ENCODE peak calls at places on chromosomes 11 and 22, in eight cellular contexts. One of them, this sample, is unnamed. For H3K4me1, the result is how much of the 10 kb centered on the place peaks cover.

GRCh38 chr22:28883917-28884753 is 763 bp downstream of the ZNRF3 start:
- DNase-seq in sigmoid colon: peak
- DNase-seq in Peyer's patch: peak
- DNase-seq in H1: no peak
- DNase-seq in tibial nerve: no peak
- DNase-seq in A549: peak
- DNase-seq in stomach: peak
- DNase-seq in spleen: peak
- DNase-seq in this sample: no peak

GRCh38 chr22:43537019-43537585 is 125.3 kb downstream of the MPPED1 start:
- DNase-seq in sigmoid colon: peak
- DNase-seq in Peyer's patch: peak
- DNase-seq in H1: no peak
- DNase-seq in tibial nerve: no peak
- DNase-seq in A549: no peak
- DNase-seq in stomach: peak
- DNase-seq in spleen: no peak
- DNase-seq in this sample: no peak

GRCh38 chr11:64877390-64878222 is 815 bp downstream of the EHD1 start:
- DNase-seq in sigmoid colon: no peak
- DNase-seq in Peyer's patch: peak
- DNase-seq in H1: no peak
- DNase-seq in tibial nerve: no peak
- DNase-seq in A549: no peak
- DNase-seq in stomach: no peak
- DNase-seq in spleen: peak
- DNase-seq in this sample: no peak

GRCh38 chr22:42976534-42976933 is 38.4 kb downstream of the PACSIN2 start:
- DNase-seq in sigmoid colon: no peak
- DNase-seq in Peyer's patch: no peak
- DNase-seq in H1: no peak
- DNase-seq in tibial nerve: no peak
- DNase-seq in A549: no peak
- DNase-seq in stomach: no peak
- DNase-seq in spleen: no peak
- DNase-seq in this sample: no peak

GRCh38 chr22:36913431-36914382 is at the start of gene CSF2RB:
- DNase-seq in sigmoid colon: peak
- DNase-seq in Peyer's patch: peak
- DNase-seq in H1: no peak
- DNase-seq in tibial nerve: peak
- DNase-seq in A549: no peak
- DNase-seq in stomach: peak
- DNase-seq in spleen: peak
- DNase-seq in this sample: no peak

GRCh38 chr11:106789406-106789805 is 228.9 kb downstream of the GUCY1A2 start:
- DNase-seq in sigmoid colon: no peak
- DNase-seq in Peyer's patch: no peak
- DNase-seq in H1: no peak
- DNase-seq in tibial nerve: no peak
- DNase-seq in A549: no peak
- DNase-seq in stomach: no peak
- DNase-seq in spleen: no peak
- DNase-seq in this sample: no peak

GRCh38 chr11:132921597-132921996 is 610.7 kb downstream of the OPCML start:
- DNase-seq in sigmoid colon: no peak
- DNase-seq in Peyer's patch: no peak
- DNase-seq in H1: no peak
- DNase-seq in tibial nerve: no peak
- DNase-seq in A549: no peak
- DNase-seq in stomach: no peak
- DNase-seq in spleen: no peak
- DNase-seq in this sample: no peak

GRCh38 chr22:35230417-35230816 is 26.9 kb upstream of the HMGXB4 start:
- DNase-seq in sigmoid colon: no peak
- DNase-seq in Peyer's patch: no peak
- DNase-seq in H1: no peak
- DNase-seq in tibial nerve: no peak
- DNase-seq in A549: no peak
- DNase-seq in stomach: no peak
- DNase-seq in spleen: no peak
- DNase-seq in this sample: no peak

GRCh38 chr11:5226732-5227327 is at the start of gene HBB:
- DNase-seq in sigmoid colon: no peak
- DNase-seq in Peyer's patch: no peak
- DNase-seq in H1: no peak
- DNase-seq in tibial nerve: no peak
- DNase-seq in A549: no peak
- DNase-seq in stomach: no peak
- DNase-seq in spleen: no peak
- DNase-seq in this sample: no peak

GRCh38 chr22:49513358-49513851 is 314.3 kb downstream of the BRD1 start:
- DNase-seq in sigmoid colon: no peak
- DNase-seq in Peyer's patch: peak
- DNase-seq in H1: no peak
- DNase-seq in tibial nerve: no peak
- DNase-seq in A549: no peak
- DNase-seq in stomach: peak
- DNase-seq in spleen: no peak
- DNase-seq in this sample: no peak

GRCh38 chr11:128187829-128188228 is 399.5 kb downstream of the ETS1 start:
- DNase-seq in sigmoid colon: no peak
- DNase-seq in Peyer's patch: no peak
- DNase-seq in H1: no peak
- DNase-seq in tibial nerve: no peak
- DNase-seq in A549: no peak
- DNase-seq in stomach: no peak
- DNase-seq in spleen: no peak
- DNase-seq in this sample: no peak

GRCh38 chr11:107789767-107790166 is 68.8 kb downstream of the SLC35F2 start:
- DNase-seq in sigmoid colon: no peak
- DNase-seq in Peyer's patch: no peak
- DNase-seq in H1: no peak
- DNase-seq in tibial nerve: no peak
- DNase-seq in A549: no peak
- DNase-seq in stomach: no peak
- DNase-seq in spleen: no peak
- DNase-seq in this sample: no peak

GRCh38 chr22:33823552-33823951 is 96.7 kb downstream of the LARGE1 start:
- DNase-seq in sigmoid colon: no peak
- DNase-seq in Peyer's patch: no peak
- DNase-seq in H1: no peak
- DNase-seq in tibial nerve: no peak
- DNase-seq in A549: no peak
- DNase-seq in stomach: no peak
- DNase-seq in spleen: no peak
- DNase-seq in this sample: no peak

GRCh38 chr11:19880088-19880345 is 167.4 kb downstream of the NAV2 start:
- DNase-seq in sigmoid colon: no peak
- DNase-seq in Peyer's patch: no peak
- DNase-seq in H1: no peak
- DNase-seq in tibial nerve: no peak
- DNase-seq in A549: no peak
- DNase-seq in stomach: no peak
- DNase-seq in spleen: no peak
- DNase-seq in this sample: no peak

GRCh38 chr22:25729016-25729415 is 13.0 kb upstream of the MYO18B start:
- DNase-seq in sigmoid colon: no peak
- DNase-seq in Peyer's patch: no peak
- DNase-seq in H1: no peak
- DNase-seq in tibial nerve: no peak
- DNase-seq in A549: no peak
- DNase-seq in stomach: no peak
- DNase-seq in spleen: no peak
- DNase-seq in this sample: no peak

GRCh38 chr11:17208257-17208999 is 642 bp upstream of the PIK3C2A start:
- DNase-seq in sigmoid colon: no peak
- DNase-seq in Peyer's patch: peak
- DNase-seq in H1: peak
- DNase-seq in tibial nerve: peak
- DNase-seq in A549: peak
- DNase-seq in stomach: peak
- DNase-seq in spleen: no peak
- DNase-seq in this sample: peak

GRCh38 chr11:62054484-62055121 is 69.2 kb upstream of the INCENP start:
- DNase-seq in sigmoid colon: peak
- DNase-seq in Peyer's patch: peak
- DNase-seq in H1: no peak
- DNase-seq in tibial nerve: no peak
- DNase-seq in A549: peak
- DNase-seq in stomach: peak
- DNase-seq in spleen: peak
- DNase-seq in this sample: no peak

GRCh38 chr22:37501176-37501609 is 15.0 kb upstream of the MFNG start:
- DNase-seq in sigmoid colon: no peak
- DNase-seq in Peyer's patch: no peak
- DNase-seq in H1: no peak
- DNase-seq in tibial nerve: no peak
- DNase-seq in A549: no peak
- DNase-seq in stomach: no peak
- DNase-seq in spleen: no peak
- DNase-seq in this sample: no peak

DNA sequence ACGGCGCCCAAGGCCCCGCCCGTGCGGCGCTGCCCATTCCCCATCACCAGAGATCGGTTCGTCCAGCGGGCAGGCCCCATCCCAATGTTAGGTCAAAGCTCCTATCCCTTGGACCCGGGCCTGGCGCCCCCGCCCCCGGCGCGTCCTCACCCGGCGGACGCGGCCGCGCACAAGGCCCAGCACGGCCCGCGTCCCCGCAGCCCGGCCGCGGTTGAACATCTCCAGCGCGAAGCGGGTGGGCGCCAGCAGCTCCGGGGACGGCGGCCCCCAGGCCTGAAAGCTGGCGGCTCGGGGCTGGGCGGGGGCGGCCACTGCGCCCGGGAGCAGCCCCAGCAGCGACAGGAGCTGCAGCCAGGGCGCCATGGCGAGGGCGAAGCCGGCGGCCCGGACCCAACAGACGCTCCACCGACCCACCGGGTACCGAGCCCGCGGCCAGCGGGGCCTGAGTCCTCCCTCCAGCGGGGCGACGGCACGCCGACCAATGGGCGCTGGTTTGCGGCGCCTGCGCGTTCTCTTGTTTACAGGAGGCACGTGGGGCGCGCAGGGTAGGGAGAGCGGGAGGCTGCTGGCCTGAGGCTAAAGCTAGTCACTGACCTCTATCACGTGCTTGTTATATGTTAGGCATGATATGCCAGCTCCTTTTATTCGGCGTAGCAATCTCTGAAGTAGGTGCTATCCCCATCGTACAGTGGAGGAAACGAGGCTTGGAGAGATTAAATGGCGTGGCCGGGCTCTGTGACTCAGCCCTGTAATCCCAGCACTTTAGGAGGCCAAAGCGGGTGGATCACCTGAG is at the start of gene CTSF:
- DNase-seq in sigmoid colon: peak
- DNase-seq in Peyer's patch: peak
- DNase-seq in H1: no peak
- DNase-seq in tibial nerve: peak
- DNase-seq in A549: peak
- DNase-seq in stomach: peak
- DNase-seq in spleen: peak
- DNase-seq in this sample: no peak
- H3K27ac ChIP-seq in sigmoid colon: peak
- H3K27ac ChIP-seq in Peyer's patch: no peak
- H3K27ac ChIP-seq in H1: no peak
- H3K27ac ChIP-seq in tibial nerve: peak
- H3K27ac ChIP-seq in A549: peak
- H3K27ac ChIP-seq in stomach: no peak
- H3K27ac ChIP-seq in spleen: no peak
- H3K27ac ChIP-seq in this sample: peak

DNA sequence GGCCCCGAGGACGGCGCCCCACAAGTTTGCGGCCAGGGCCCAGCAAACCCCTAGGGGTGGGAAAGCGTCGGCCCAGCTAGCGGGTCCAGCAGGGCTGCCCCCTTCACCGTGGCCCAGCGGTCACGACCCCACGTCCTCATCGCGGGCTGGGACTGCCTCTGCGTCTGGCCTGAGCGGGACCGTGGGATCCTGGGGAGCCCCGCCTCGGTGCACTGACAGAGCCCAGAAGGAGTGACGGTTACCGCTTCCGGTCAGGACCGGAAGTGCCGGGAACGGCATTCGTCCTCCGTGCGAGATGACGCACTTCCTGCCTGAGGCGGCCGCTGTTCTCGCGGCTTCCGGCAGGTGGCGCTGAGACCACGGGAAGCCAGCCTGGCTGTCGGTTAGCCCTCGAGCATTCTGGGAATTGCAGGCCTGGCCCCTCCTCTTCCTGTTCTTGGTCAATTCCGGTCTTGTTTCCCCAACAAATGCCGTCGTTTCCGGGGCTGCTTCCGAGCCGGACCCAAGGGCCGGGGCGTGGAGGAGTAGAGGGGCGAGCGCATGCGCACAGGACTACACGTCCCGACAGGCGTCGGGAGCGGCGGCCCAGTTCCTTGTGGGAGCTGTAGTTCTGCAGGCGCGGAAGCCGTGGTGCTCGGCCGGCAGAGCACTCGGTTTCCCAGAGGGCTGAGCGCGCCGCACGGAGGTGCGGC is at the start of gene TSSC4:
- DNase-seq in sigmoid colon: peak
- DNase-seq in Peyer's patch: peak
- DNase-seq in H1: peak
- DNase-seq in tibial nerve: peak
- DNase-seq in A549: peak
- DNase-seq in stomach: peak
- DNase-seq in spleen: peak
- DNase-seq in this sample: peak
- TF ChIP-seq POLR2A in sigmoid colon: peak
- TF ChIP-seq POLR2A in Peyer's patch: peak
- TF ChIP-seq POLR2A in H1: no peak
- TF ChIP-seq POLR2A in tibial nerve: peak
- TF ChIP-seq POLR2A in A549: peak
- TF ChIP-seq POLR2A in stomach: no peak
- TF ChIP-seq POLR2A in spleen: peak
- TF ChIP-seq POLR2A in this sample: peak

GRCh38 chr11:12120031-12121008 is 9.9 kb downstream of the MICAL2 start:
- DNase-seq in sigmoid colon: no peak
- DNase-seq in Peyer's patch: no peak
- DNase-seq in H1: no peak
- DNase-seq in tibial nerve: no peak
- DNase-seq in A549: no peak
- DNase-seq in stomach: no peak
- DNase-seq in spleen: no peak
- DNase-seq in this sample: no peak
- H3K4me1 ChIP-seq in sigmoid colon: half or more
- H3K4me1 ChIP-seq in Peyer's patch: under half
- H3K4me1 ChIP-seq in H1: under half
- H3K4me1 ChIP-seq in tibial nerve: under half
- H3K4me1 ChIP-seq in A549: half or more
- H3K4me1 ChIP-seq in stomach: half or more
- H3K4me1 ChIP-seq in spleen: under half
- H3K4me1 ChIP-seq in this sample: under half

DNA sequence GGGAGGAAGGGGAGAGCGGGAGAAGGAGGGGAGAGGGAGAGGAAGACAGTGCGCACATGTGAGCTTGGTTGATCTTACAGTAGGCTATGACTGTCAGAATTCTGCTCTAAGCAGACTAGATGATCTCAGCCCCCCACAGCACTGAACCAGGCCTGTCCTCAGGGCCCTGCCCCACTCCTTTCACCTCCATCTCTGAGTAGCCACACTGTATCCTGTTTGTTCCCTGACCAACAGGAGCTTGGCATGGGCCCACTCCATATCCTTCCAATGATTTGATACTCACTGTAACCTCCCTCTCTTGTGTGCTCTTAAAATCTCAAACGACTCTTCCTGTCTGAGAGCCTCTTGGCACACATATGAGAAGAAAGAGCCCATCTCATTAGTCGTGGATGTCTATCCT is 86.1 kb upstream of the PARVA start:
- DNase-seq in sigmoid colon: no peak
- DNase-seq in Peyer's patch: no peak
- DNase-seq in H1: no peak
- DNase-seq in tibial nerve: no peak
- DNase-seq in A549: no peak
- DNase-seq in stomach: no peak
- DNase-seq in spleen: no peak
- DNase-seq in this sample: peak
- H3K27ac ChIP-seq in sigmoid colon: no peak
- H3K27ac ChIP-seq in Peyer's patch: no peak
- H3K27ac ChIP-seq in H1: no peak
- H3K27ac ChIP-seq in tibial nerve: no peak
- H3K27ac ChIP-seq in A549: no peak
- H3K27ac ChIP-seq in stomach: no peak
- H3K27ac ChIP-seq in spleen: no peak
- H3K27ac ChIP-seq in this sample: no peak

This sample was measured in vagina.